ENCODE peak calls at places on chromosomes 5 and 9, in four cellular contexts. A is fibroblast of lung, R is IMR-90, S is heart left ventricle. V is an unnamed sample. For H3K4me1, the result is how much of the 10 kb centered on the place peaks cover.

GRCh38 chr5:66820630-66821207 is 224.5 kb downstream of the MAST4 start:
- DNase-seq in A (no peak), R (no peak), S (no peak), V (no peak)

GRCh38 chr9:92146610-92147009 is 31.4 kb upstream of the SPTLC1 start:
- DNase-seq in A (peak), R (peak), S (no peak), V (no peak)

GRCh38 chr9:81827616-81828296 is 100.5 kb upstream of the SPATA31D4 start:
- DNase-seq in A (no peak), R (no peak), S (no peak), V (no peak)

GRCh38 chr5:157143127-157143959 is 678 bp upstream of the MED7 start:
- DNase-seq in A (no peak), R (peak), S (peak), V (peak)

GRCh38 chr9:133419005-133419404 is 1.2 kb upstream of the REXO4 start:
- DNase-seq in A (no peak), R (no peak), S (no peak), V (no peak)

GRCh38 chr5:147346006-147346561 is 111.3 kb downstream of the STK32A start:
- DNase-seq in A (no peak), R (no peak), S (no peak), V (no peak)

GRCh38 chr5:79263290-79263689 is 27.4 kb downstream of the JMY start:
- DNase-seq in A (no peak), R (no peak), S (no peak), V (no peak)

GRCh38 chr5:117954341-117954740 is 1034.0 kb downstream of the DTWD2 start:
- DNase-seq in A (no peak), R (peak), S (no peak), V (no peak)

GRCh38 chr5:149387081-149387611 is 8.1 kb upstream of the IL17B start:
- DNase-seq in A (peak), R (peak), S (peak), V (no peak)

GRCh38 chr5:9301200-9301599 is 244.7 kb downstream of the SEMA5A start:
- DNase-seq in A (peak), R (no peak), S (no peak), V (no peak)

GRCh38 chr9:133149130-133150015 is 14.3 kb downstream of the GBGT1 start:
- DNase-seq in A (peak), R (peak), S (peak), V (peak)

GRCh38 chr9:12695474-12695873 is 2.3 kb downstream of the TYRP1 start:
- DNase-seq in A (no peak), R (no peak), S (peak), V (no peak)

GRCh38 chr5:80204808-80205614 is 50.8 kb downstream of the SERINC5 start:
- DNase-seq in A (no peak), R (peak), S (peak), V (no peak)

GRCh38 chr5:109316631-109317030 is 93.1 kb downstream of the PJA2 start:
- DNase-seq in A (peak), R (peak), S (no peak), V (no peak)

GRCh38 chr5:130871346-130872086 is 293.5 kb downstream of the HINT1 start:
- DNase-seq in A (peak), R (peak), S (peak), V (no peak)

GRCh38 chr9:4555251-4555650 is 65.0 kb downstream of the SLC1A1 start:
- DNase-seq in A (no peak), R (peak), S (peak), V (no peak)

GRCh38 chr9:91900057-91900816 is 49.8 kb downstream of the ROR2 start:
- DNase-seq in A (no peak), R (no peak), S (no peak), V (no peak)

GRCh38 chr5:92518318-92518913 is 1062.6 kb downstream of the NR2F1-AS1 start:
- DNase-seq in A (peak), R (peak), S (no peak), V (no peak)

GRCh38 chr5:91136271-91136670 is 246.8 kb downstream of the ARRDC3 start:
- DNase-seq in A (no peak), R (peak), S (no peak), V (no peak)

GRCh38 chr5:155082401-155082800 is 68.8 kb downstream of the KIF4B start:
- DNase-seq in A (peak), R (peak), S (no peak), V (no peak)

GRCh38 chr5:156120777-156121176 is 206.2 kb upstream of the SGCD start:
- DNase-seq in A (no peak), R (no peak), S (no peak), V (no peak)

GRCh38 chr9:97848582-97849237 is 4.3 kb upstream of the FOXE1 start:
- DNase-seq in A (no peak), R (peak), S (no peak), V (peak)

GRCh38 chr5:58999804-59000595 is 417.1 kb downstream of the RAB3C start:
- DNase-seq in A (no peak), R (no peak), S (no peak), V (no peak)

GRCh38 chr5:88787856-88788255 is 95.1 kb downstream of the MEF2C start:
- DNase-seq in A (no peak), R (no peak), S (no peak), V (no peak)

GRCh38 chr5:160169326-160169725 is 50.1 kb upstream of the PWWP2A start:
- DNase-seq in A (peak), R (peak), S (peak), V (no peak)

GRCh38 chr5:22250528-22250927 is 602.6 kb downstream of the CDH12 start:
- DNase-seq in A (no peak), R (no peak), S (no peak), V (no peak)

GRCh38 chr9:85200726-85201402 is 531.3 kb downstream of the NTRK2 start:
- DNase-seq in A (peak), R (no peak), S (no peak), V (no peak)

GRCh38 chr9:37121881-37122280 is 1.5 kb downstream of the ZCCHC7 start:
- DNase-seq in A (no peak), R (no peak), S (no peak), V (no peak)

GRCh38 chr9:129489838-129490582 is 130.9 kb downstream of the C9orf50 start:
- DNase-seq in A (no peak), R (peak), S (peak), V (no peak)
- H3K4me1 ChIP-seq in A (under half), R (half or more), S (half or more), V (half or more)

DNA sequence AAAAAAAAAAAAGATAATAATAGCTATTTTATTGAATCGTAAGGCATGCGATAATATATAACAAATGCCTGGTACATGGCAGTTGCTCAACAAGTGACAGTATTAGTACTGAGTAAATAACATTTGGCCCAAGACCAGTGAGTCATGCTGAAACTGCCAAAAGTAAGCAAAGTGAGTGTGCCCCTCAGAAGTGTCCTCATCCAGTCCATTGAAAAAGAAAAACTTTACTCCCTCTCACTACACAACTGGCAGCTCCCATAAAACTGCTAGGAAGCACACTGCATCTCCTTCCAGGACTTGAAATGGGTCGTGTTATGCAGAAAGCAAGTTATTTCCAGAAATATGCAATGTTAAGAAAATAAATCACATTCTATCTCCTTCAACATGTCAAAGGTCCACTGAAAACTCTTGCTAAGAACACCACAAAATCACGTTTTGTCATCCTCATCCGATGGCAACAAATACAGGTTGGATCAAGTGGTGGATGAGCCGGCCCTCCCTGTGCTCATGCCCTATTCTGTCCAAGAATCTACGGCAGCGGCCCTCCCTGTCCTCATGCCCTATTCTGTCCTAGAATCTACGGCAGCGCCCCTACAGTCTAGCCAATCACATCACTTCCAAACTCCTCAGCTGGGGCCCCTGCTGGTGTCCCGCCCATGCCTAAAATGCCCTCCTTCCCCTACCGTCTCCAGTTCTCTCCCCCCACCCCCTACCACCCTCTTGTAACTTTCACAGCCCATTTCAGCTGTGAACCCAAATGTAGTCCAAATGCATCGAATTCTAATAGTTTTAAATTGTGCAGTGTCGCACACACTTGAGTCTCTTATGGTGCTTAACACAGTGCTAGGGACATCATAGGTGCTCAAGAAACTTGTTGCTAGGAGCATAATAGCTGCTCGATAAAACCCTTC is 12.5 kb downstream of the PTCH1 start:
- DNase-seq in A (peak), R (peak), S (peak), V (no peak)
- TF ChIP-seq CTCF in A (peak), R (no peak), S (no peak), V (no peak)

GRCh38 chr5:72298711-72299110 is 21.3 kb downstream of the MRPS27 start:
- DNase-seq in A (no peak), R (no peak), S (no peak), V (no peak)
- H3K4me1 ChIP-seq in A (under half), R (under half), S (under half), V (under half)

GRCh38 chr5:172925336-172925948 is 33.8 kb upstream of the RPL26L1 start:
- DNase-seq in A (no peak), R (no peak), S (no peak), V (peak)
- TF ChIP-seq CTCF in A (no peak), R (no peak), S (no peak), V (no peak)

GRCh38 chr5:140111043-140111858 is 2.7 kb upstream of the PURA start:
- DNase-seq in A (no peak), R (no peak), S (no peak), V (no peak)
- H3K4me1 ChIP-seq in A (under half), R (under half), S (half or more), V (under half)

GRCh38 chr9:136824496-136825225 is 16.9 kb downstream of the RABL6 start:
- DNase-seq in A (no peak), R (no peak), S (no peak), V (no peak)
- TF ChIP-seq CTCF in A (no peak), R (no peak), S (no peak), V (no peak)